ENCODE peak calls at places on chromosomes 6 and 20, in five cellular contexts. O is WTC11, R is cardiac fibroblast, E is adrenal gland, K is upper lobe of right lung. M is an unnamed sample.

GRCh38 chr20:61042501-61043385 is 209.3 kb upstream of the CDH4 start:
- DNase-seq in O (no peak), R (no peak), E (no peak), K (no peak), M (no peak)

GRCh38 chr6:143964667-143965066 is 43.4 kb downstream of the PLAGL1 start:
- DNase-seq in O (peak; percentile 36), R (peak; percentile 49), E (no peak), K (no peak), M (no peak)

GRCh38 chr20:17614176-17614811 is 44.4 kb downstream of the DSTN start:
- DNase-seq in O (no peak), R (peak; percentile 63), E (no peak), K (peak; percentile 76), M (peak; percentile 64)

GRCh38 chr6:30864325-30864724 is 20.0 kb upstream of the DDR1 start:
- DNase-seq in O (no peak), R (no peak), E (no peak), K (no peak), M (no peak)

GRCh38 chr20:61727761-61728160 is 337.9 kb downstream of the TAF4 start:
- DNase-seq in O (no peak), R (no peak), E (no peak), K (no peak), M (no peak)

GRCh38 chr6:56688521-56688920 is 45.8 kb upstream of the DST start:
- DNase-seq in O (no peak), R (no peak), E (no peak), K (no peak), M (no peak)

GRCh38 chr6:106026748-106027147 is 59.4 kb upstream of the PRDM1 start:
- DNase-seq in O (no peak), R (no peak), E (no peak), K (no peak), M (no peak)

GRCh38 chr6:32742374-32742773 is 1.2 kb downstream of the HLA-DQA2 start:
- DNase-seq in O (no peak), R (no peak), E (no peak), K (no peak), M (no peak)

GRCh38 chr20:37406010-37406998 is 60.4 kb downstream of the SRC start:
- DNase-seq in O (peak; percentile 55), R (peak; percentile 25), E (no peak), K (peak; percentile 73), M (no peak)

GRCh38 chr6:3747100-3747737 is 4.3 kb downstream of the PXDC1 start:
- DNase-seq in O (no peak), R (no peak), E (peak; percentile 11), K (no peak), M (no peak)

GRCh38 chr6:87210979-87211378 is 55.6 kb downstream of the ZNF292 start:
- DNase-seq in O (no peak), R (no peak), E (no peak), K (no peak), M (no peak)

GRCh38 chr6:151723152-151723551 is 84.3 kb upstream of the ESR1 start:
- DNase-seq in O (no peak), R (no peak), E (no peak), K (no peak), M (no peak)

GRCh38 chr6:111792914-111793700 is 80.1 kb downstream of the FYN start:
- DNase-seq in O (no peak), R (no peak), E (no peak), K (no peak), M (no peak)

GRCh38 chr6:25473447-25473846 is 178.6 kb upstream of the SCGN start:
- DNase-seq in O (no peak), R (no peak), E (no peak), K (no peak), M (no peak)

GRCh38 chr6:25469797-25470388 is 182.1 kb upstream of the SCGN start:
- DNase-seq in O (no peak), R (no peak), E (no peak), K (no peak), M (no peak)

GRCh38 chr6:25476126-25476525 is 175.9 kb upstream of the SCGN start:
- DNase-seq in O (no peak), R (peak; percentile 51), E (peak; percentile 57), K (no peak), M (no peak)

GRCh38 chr6:25468881-25469280 is 183.1 kb upstream of the SCGN start:
- DNase-seq in O (no peak), R (no peak), E (no peak), K (no peak), M (no peak)

GRCh38 chr6:25472314-25472713 is 179.7 kb upstream of the SCGN start:
- DNase-seq in O (no peak), R (no peak), E (no peak), K (no peak), M (no peak)
- TF ChIP-seq CTCF in O (no peak), R (peak; percentile 10), E (peak; percentile 13), K (peak; percentile 14), M (peak; percentile 62)

DNA sequence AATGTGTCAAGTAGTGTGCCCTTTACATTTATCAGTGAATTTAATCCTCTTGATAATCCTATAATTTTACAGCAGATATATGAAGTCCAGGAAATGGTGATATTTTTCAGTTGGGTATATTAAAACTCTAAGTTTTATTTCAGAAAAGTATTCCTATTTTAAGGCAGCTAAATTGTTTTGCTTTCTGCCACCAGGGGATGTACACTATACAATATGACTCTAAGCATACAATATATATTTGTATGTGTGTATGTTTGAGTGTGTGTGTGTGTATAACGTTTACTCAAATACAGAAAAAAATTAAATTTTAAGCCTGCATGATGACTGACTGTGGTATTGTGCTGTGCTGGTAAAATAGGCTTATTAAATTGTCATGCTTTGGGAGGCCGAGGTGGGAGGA is 102.0 kb upstream of the RUNX2 start:
- DNase-seq in O (no peak), R (no peak), E (no peak), K (no peak), M (no peak)
- TF ChIP-seq CTCF in O (no peak), R (peak; percentile 19), E (no peak), K (no peak), M (no peak)

DNA sequence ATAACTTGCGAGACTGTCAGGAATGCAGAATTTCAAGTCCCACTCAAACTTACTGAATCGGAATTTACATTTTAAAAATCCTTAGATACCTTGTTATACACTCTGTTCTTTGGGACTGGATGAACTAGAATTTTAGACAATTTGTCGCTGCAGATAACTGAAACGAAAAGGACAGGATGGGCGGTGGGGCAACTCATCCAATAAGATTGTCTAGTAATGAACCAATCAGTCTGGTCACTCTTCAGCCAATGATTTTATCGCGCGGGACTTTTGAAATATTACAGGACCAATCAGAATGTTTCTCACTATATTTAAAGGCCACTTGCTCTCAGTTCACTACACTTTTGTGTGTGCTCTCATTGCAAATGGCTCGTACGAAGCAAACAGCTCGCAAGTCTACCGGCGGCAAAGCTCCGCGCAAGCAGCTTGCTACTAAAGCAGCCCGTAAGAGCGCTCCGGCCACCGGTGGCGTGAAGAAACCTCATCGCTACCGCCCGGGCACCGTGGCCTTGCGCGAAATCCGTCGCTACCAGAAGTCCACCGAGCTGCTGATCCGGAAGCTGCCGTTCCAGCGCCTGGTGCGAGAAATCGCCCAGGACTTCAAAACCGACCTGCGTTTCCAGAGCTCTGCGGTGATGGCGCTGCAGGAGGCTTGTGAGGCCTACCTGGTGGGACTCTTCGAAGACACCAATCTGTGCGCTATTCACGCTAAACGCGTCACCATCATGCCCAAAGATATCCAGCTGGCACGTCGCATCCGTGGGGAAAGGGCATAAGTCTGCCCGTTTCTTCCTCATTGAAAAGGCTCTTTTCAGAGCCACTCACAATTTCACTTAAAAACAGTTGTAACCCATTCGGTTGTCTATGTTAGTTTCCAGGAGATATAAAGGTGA is 41.9 kb upstream of the HFE start:
- DNase-seq in O (peak; percentile 43), R (peak; percentile 95), E (peak; percentile 92), K (peak; percentile 71), M (no peak)
- TF ChIP-seq CTCF in O (no peak), R (peak; percentile 16), E (no peak), K (no peak), M (no peak)

GRCh38 chr6:95577317-95578105 is at the start of gene MANEA:
- DNase-seq in O (peak; percentile 77), R (peak; percentile 92), E (peak; percentile 82), K (peak; percentile 89), M (peak; percentile 86)
- TF ChIP-seq CTCF in O (no peak), R (no peak), E (no peak), K (no peak), M (no peak)

DNA sequence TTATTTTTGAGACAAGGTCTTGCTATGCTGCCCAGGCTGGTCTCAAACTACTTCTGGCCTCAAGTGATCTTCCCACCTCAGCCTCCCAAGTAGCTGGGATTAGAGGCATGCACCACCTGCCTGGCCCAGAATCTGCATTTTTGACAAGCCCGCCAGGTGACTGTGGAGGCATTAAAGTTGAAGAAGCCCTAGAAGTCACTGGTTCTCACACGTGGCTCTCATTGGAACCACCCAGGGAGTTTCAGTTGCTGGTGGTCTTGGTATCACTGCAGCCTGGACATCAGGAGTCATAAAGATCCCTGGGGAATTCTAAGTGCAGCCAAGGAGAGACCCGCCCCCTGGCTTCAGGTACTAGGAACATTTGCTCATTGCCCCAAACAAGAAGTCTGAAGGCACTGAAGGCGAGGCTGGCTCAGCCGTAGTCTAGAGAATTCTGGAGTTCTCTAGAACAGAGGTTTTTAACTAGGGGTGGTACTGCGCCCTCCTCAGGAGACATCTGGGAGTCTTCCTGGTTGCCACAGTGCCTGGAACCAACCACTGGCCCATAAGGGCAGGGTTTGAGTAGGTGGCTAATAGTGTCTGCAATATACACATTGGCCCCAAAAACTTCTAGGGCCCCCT is 182.8 kb downstream of the ZMYND8 start:
- DNase-seq in O (peak; percentile 49), R (no peak), E (no peak), K (no peak), M (no peak)
- TF ChIP-seq CTCF in O (no peak), R (no peak), E (no peak), K (no peak), M (no peak)

DNA sequence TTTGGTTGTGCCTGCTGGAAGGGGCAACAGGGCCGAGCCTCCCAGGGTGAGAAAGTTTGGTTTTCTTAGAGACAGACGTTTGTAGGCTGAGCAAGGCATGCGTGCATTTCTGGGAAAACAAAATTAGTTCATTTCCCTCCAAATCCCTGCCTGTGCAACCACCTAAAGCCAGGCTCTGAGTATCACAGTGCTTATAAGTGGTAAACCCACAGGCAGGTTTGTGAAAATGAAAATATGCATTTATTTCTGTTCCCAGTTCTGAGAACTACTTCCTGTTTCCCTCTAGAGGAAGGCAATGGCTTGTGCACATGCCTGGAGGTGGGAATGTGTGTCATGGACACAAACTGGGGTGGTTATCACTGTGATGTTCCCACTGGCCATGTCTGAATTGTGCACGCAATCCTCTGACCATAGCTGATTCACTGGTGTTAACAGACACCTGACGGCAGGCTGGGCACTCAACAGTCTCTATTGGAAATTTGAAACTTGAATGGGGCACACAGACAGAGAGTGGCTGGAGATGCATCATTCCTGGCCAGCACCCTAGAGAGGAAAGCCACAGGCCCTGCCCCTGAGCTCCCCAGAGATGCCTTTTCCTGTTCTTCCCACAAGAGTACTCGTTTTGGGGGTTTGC is 26.3 kb downstream of the FAM110A start:
- DNase-seq in O (no peak), R (no peak), E (no peak), K (no peak), M (no peak)
- TF ChIP-seq CTCF in O (no peak), R (no peak), E (no peak), K (no peak), M (no peak)